ENCODE peak calls at places on chromosomes 5 and 9, in five cellular contexts. One of them, this sample, is unnamed.

GRCh38 chr5:115471674-115472073 is 72.9 kb downstream of the FEM1C start:
- DNase-seq in A172: no peak
- DNase-seq in activated CD4-positive, CD25-positive, alpha-beta regulatory T cell treated with anti-CD3 and anti-CD28 coated beads, Interleukin-2, amount 50 U/mL, for 16 hours: no peak
- DNase-seq in NCI-H1436: no peak
- DNase-seq in lower leg skin: peak
- DNase-seq in this sample: peak

GRCh38 chr9:135268981-135269380 is 181.5 kb downstream of the OLFM1 start:
- DNase-seq in activated CD4-positive, CD25-positive, alpha-beta regulatory T cell treated with anti-CD3 and anti-CD28 coated beads, Interleukin-2, amount 50 U/mL, for 16 hours: no peak
- DNase-seq in NCI-H1436: no peak
- DNase-seq in A172: no peak
- DNase-seq in lower leg skin: no peak
- DNase-seq in this sample: no peak

GRCh38 chr5:140174472-140175366 is at the start of gene CYSTM1:
- DNase-seq in activated CD4-positive, CD25-positive, alpha-beta regulatory T cell treated with anti-CD3 and anti-CD28 coated beads, Interleukin-2, amount 50 U/mL, for 16 hours: peak
- DNase-seq in NCI-H1436: peak
- DNase-seq in lower leg skin: peak
- DNase-seq in A172: peak
- DNase-seq in this sample: peak

GRCh38 chr5:169307648-169308047 is 6.7 kb upstream of the SLIT3 start:
- DNase-seq in lower leg skin: no peak
- DNase-seq in NCI-H1436: no peak
- DNase-seq in A172: no peak
- DNase-seq in activated CD4-positive, CD25-positive, alpha-beta regulatory T cell treated with anti-CD3 and anti-CD28 coated beads, Interleukin-2, amount 50 U/mL, for 16 hours: no peak
- DNase-seq in this sample: no peak

GRCh38 chr5:41656597-41656996 is 146.2 kb upstream of the PLCXD3 start:
- DNase-seq in NCI-H1436: no peak
- DNase-seq in lower leg skin: no peak
- DNase-seq in A172: peak
- DNase-seq in activated CD4-positive, CD25-positive, alpha-beta regulatory T cell treated with anti-CD3 and anti-CD28 coated beads, Interleukin-2, amount 50 U/mL, for 16 hours: no peak
- DNase-seq in this sample: no peak

GRCh38 chr5:150486402-150487198 is 21.3 kb upstream of the NDST1 start:
- DNase-seq in NCI-H1436: peak
- DNase-seq in activated CD4-positive, CD25-positive, alpha-beta regulatory T cell treated with anti-CD3 and anti-CD28 coated beads, Interleukin-2, amount 50 U/mL, for 16 hours: no peak
- DNase-seq in lower leg skin: no peak
- DNase-seq in A172: peak
- DNase-seq in this sample: peak

GRCh38 chr9:95620296-95620695 is 103.5 kb upstream of the PTCH1 start:
- DNase-seq in activated CD4-positive, CD25-positive, alpha-beta regulatory T cell treated with anti-CD3 and anti-CD28 coated beads, Interleukin-2, amount 50 U/mL, for 16 hours: no peak
- DNase-seq in lower leg skin: peak
- DNase-seq in NCI-H1436: no peak
- DNase-seq in A172: no peak
- DNase-seq in this sample: no peak

GRCh38 chr9:112203536-112203935 is 28.4 kb upstream of the SUSD1 start:
- DNase-seq in A172: peak
- DNase-seq in NCI-H1436: no peak
- DNase-seq in lower leg skin: no peak
- DNase-seq in activated CD4-positive, CD25-positive, alpha-beta regulatory T cell treated with anti-CD3 and anti-CD28 coated beads, Interleukin-2, amount 50 U/mL, for 16 hours: no peak
- DNase-seq in this sample: no peak

GRCh38 chr9:15909297-15909696 is 356.5 kb downstream of the CCDC171 start:
- DNase-seq in NCI-H1436: no peak
- DNase-seq in lower leg skin: no peak
- DNase-seq in activated CD4-positive, CD25-positive, alpha-beta regulatory T cell treated with anti-CD3 and anti-CD28 coated beads, Interleukin-2, amount 50 U/mL, for 16 hours: no peak
- DNase-seq in A172: no peak
- DNase-seq in this sample: no peak

GRCh38 chr5:24643880-24644279 is 898 bp downstream of the CDH10 start:
- DNase-seq in activated CD4-positive, CD25-positive, alpha-beta regulatory T cell treated with anti-CD3 and anti-CD28 coated beads, Interleukin-2, amount 50 U/mL, for 16 hours: no peak
- DNase-seq in A172: no peak
- DNase-seq in NCI-H1436: no peak
- DNase-seq in lower leg skin: no peak
- DNase-seq in this sample: no peak

GRCh38 chr5:174217527-174217926 is 172.0 kb downstream of the NSG2 start:
- DNase-seq in A172: no peak
- DNase-seq in NCI-H1436: no peak
- DNase-seq in lower leg skin: no peak
- DNase-seq in activated CD4-positive, CD25-positive, alpha-beta regulatory T cell treated with anti-CD3 and anti-CD28 coated beads, Interleukin-2, amount 50 U/mL, for 16 hours: no peak
- DNase-seq in this sample: no peak

GRCh38 chr5:92687793-92688467 is 893.1 kb downstream of the NR2F1-AS1 start:
- DNase-seq in A172: peak
- DNase-seq in activated CD4-positive, CD25-positive, alpha-beta regulatory T cell treated with anti-CD3 and anti-CD28 coated beads, Interleukin-2, amount 50 U/mL, for 16 hours: no peak
- DNase-seq in NCI-H1436: no peak
- DNase-seq in lower leg skin: no peak
- DNase-seq in this sample: peak